ENCODE peak calls at places on chromosomes 11 and 22, in ten cellular contexts. Z is body of pancreas; I is CD8-positive, alpha-beta memory T cell; T is fibroblast of lung; N is HepG2; U is naive thymus-derived CD4-positive, alpha-beta T cell; M is kidney; R is prostate gland; Y is heart right ventricle; W is stomach. S is an unnamed sample.
A peak's percentile ranks its signal among the peaks of the same experiment; 100 is the strongest.

GRCh38 chr22:25829808-25830777 is 88.1 kb downstream of the MYO18B start:
- DNase-seq in Z (no peak), I (no peak), T (no peak), N (peak; percentile 53), U (no peak), M (no peak), R (no peak), Y (peak; percentile 31), W (no peak), S (no peak)

GRCh38 chr11:61059260-61059752 is 43.0 kb upstream of the CD5 start:
- DNase-seq in Z (no peak), I (no peak), T (no peak), N (no peak), U (no peak), M (no peak), R (no peak), Y (no peak), W (no peak), S (no peak)

GRCh38 chr11:96112192-96113099 is 188.5 kb upstream of the MTMR2 start:
- DNase-seq in Z (no peak), I (no peak), T (peak; percentile 36), N (no peak), U (no peak), M (no peak), R (no peak), Y (no peak), W (no peak), S (no peak)

GRCh38 chr11:88414385-88414861 is 76.9 kb upstream of the CTSC start:
- DNase-seq in Z (peak; percentile 32), I (no peak), T (peak; percentile 78), N (no peak), U (peak; percentile 31), M (no peak), R (no peak), Y (peak; percentile 67), W (no peak), S (peak; percentile 42)

GRCh38 chr11:78231962-78232459 is 43.3 kb downstream of the USP35 start:
- DNase-seq in Z (no peak), I (no peak), T (peak; percentile 80), N (no peak), U (no peak), M (no peak), R (no peak), Y (no peak), W (no peak), S (no peak)

GRCh38 chr22:17707526-17707925 is 66.7 kb downstream of the BID start:
- DNase-seq in Z (no peak), I (no peak), T (peak; percentile 20), N (no peak), U (no peak), M (no peak), R (no peak), Y (no peak), W (no peak), S (no peak)

GRCh38 chr11:117583063-117583801 is 213.8 kb downstream of the DSCAML1 start:
- DNase-seq in Z (no peak), I (no peak), T (no peak), N (no peak), U (no peak), M (peak; percentile 86), R (no peak), Y (peak; percentile 17), W (no peak), S (no peak)

GRCh38 chr11:19836666-19837065 is 124.0 kb downstream of the NAV2 start:
- DNase-seq in Z (no peak), I (no peak), T (no peak), N (no peak), U (no peak), M (no peak), R (no peak), Y (no peak), W (no peak), S (no peak)

GRCh38 chr11:43830928-43831440 is 49.6 kb upstream of the ALKBH3 start:
- DNase-seq in Z (no peak), I (no peak), T (peak; percentile 99), N (peak; percentile 82), U (no peak), M (no peak), R (no peak), Y (no peak), W (peak; percentile 25), S (no peak)

GRCh38 chr22:43078522-43078921 is 10.7 kb downstream of the TTLL1 start:
- DNase-seq in Z (no peak), I (no peak), T (no peak), N (peak; percentile 83), U (no peak), M (no peak), R (no peak), Y (no peak), W (no peak), S (no peak)

GRCh38 chr22:38863531-38864131 is 8.4 kb downstream of the CBX6 start:
- DNase-seq in Z (no peak), I (no peak), T (no peak), N (no peak), U (no peak), M (no peak), R (no peak), Y (no peak), W (no peak), S (no peak)

GRCh38 chr22:46922037-46922436 is 159.6 kb downstream of the TBC1D22A start:
- DNase-seq in Z (no peak), I (no peak), T (no peak), N (no peak), U (no peak), M (no peak), R (no peak), Y (no peak), W (no peak), S (no peak)

GRCh38 chr11:507727-508515 is 879 bp upstream of the RNH1 start:
- DNase-seq in Z (no peak), I (no peak), T (no peak), N (no peak), U (no peak), M (no peak), R (no peak), Y (no peak), W (no peak), S (no peak)

GRCh38 chr11:57269580-57270021 is 32.6 kb upstream of the APLNR start:
- DNase-seq in Z (no peak), I (no peak), T (no peak), N (no peak), U (no peak), M (peak; percentile 75), R (peak; percentile 54), Y (no peak), W (no peak), S (no peak)

GRCh38 chr11:1161410-1162152 is 3.8 kb downstream of the MUC5AC start:
- DNase-seq in Z (no peak), I (no peak), T (no peak), N (no peak), U (no peak), M (peak; percentile 71), R (no peak), Y (no peak), W (peak; percentile 27), S (no peak)

GRCh38 chr11:130087294-130087926 is 17.7 kb downstream of the APLP2 start:
- DNase-seq in Z (no peak), I (no peak), T (no peak), N (no peak), U (no peak), M (no peak), R (no peak), Y (no peak), W (no peak), S (no peak)
- H3K27ac ChIP-seq in Z (no peak overlapping the region), I (no peak overlapping the region), T (no peak overlapping the region), N (peak overlapping the region; percentile 18), U (no peak overlapping the region), M (no peak overlapping the region), R (no peak overlapping the region), Y (no peak overlapping the region), W (no peak overlapping the region), S (no peak overlapping the region)

DNA sequence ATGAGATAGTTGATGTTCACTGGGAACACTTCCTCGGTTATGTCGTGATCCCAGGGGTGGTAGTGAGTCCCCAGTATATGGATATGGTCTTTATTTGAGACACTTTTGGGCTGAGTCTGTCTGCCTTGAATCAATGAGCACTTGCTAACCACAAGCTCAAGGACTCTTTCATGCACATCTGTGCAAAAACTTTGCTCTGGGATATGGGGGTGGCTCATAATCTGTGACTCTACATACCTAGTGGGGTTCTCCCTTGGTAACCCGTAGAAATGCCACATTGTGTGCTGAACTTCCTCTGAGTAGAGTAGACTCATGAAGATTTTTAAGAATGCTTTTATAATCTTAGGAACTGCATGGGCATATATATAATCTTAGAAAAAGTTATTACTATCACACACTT is 69.3 kb downstream of the SWAP70 start:
- DNase-seq in Z (no peak), I (no peak), T (no peak), N (no peak), U (no peak), M (no peak), R (no peak), Y (no peak), W (no peak), S (no peak)
- H3K36me3 ChIP-seq in Z (no peaks in the 10 kb centered on the region), I (no peaks in the 10 kb centered on the region), T (peaks cover 15% of the 10 kb centered on the region), N (peaks cover 26% of the 10 kb centered on the region), U (no peaks in the 10 kb centered on the region), M (peaks cover 15% of the 10 kb centered on the region), R (no peaks in the 10 kb centered on the region), Y (peaks cover 94% of the 10 kb centered on the region), W (peaks cover 59% of the 10 kb centered on the region), S (no peaks in the 10 kb centered on the region)

DNA sequence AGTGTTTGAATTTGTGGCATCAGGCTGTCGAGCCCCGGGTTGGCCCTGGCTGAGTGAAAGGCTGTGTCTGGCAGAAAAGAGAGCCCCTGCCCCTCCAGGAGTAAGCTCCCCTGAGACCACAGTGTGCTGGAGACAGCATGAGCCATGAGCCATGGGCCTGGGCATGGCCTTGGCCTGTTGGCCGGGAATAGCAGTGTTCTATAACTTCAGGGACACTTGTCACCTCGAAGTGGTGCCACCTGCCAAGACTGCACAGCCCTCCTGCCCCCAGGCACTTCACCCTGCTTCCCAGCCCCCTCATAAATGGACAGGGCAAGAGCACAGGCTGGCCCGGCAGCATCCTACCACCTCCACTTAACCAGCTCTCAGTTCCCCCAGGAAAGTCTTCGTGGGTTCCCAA is 20.7 kb upstream of the SUSD2 start:
- DNase-seq in Z (no peak), I (no peak), T (no peak), N (no peak), U (no peak), M (no peak), R (no peak), Y (no peak), W (no peak), S (no peak)
- H3K4me3 ChIP-seq in Z (no peak overlapping the region), I (no peak overlapping the region), T (no peak overlapping the region), N (no peak overlapping the region), U (no peak overlapping the region), M (no peak overlapping the region), R (no peak overlapping the region), Y (no peak overlapping the region), W (no peak overlapping the region), S (no peak overlapping the region)

DNA sequence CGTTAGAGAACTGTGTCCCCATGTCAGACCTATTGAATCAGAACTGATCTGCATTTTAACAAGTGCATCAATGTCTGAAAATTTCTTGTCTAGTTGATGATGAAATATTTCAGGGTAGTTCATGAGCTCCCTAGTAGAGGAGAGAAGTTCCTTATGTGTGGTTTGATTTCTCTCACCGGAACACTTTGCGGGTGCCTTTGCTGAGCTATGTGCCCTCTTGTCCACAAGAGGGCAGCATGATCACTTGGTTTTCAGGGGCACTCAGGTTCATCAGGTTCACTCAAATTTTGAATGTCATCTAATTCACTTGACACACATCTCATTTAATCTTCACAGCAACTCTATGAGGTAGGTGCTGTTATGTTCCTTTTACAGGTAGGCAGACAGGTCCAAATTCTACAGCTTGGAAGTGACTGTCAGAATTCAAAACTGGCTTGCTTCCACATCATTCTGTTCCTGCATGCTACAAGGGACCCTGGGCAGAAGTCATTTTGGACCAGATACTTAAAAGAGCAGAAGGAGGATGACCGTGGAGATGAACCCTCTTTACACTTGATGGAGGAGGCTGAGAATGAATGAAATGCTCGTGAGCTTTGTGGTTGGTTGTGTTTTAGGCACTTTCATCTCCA is 55.6 kb downstream of the P4HA3 start:
- DNase-seq in Z (peak; percentile 55), I (peak; percentile 25), T (peak; percentile 75), N (peak; percentile 42), U (peak; percentile 59), M (no peak), R (peak; percentile 48), Y (peak; percentile 47), W (peak; percentile 57), S (peak; percentile 61)
- H3K27ac ChIP-seq in Z (no peak overlapping the region), I (no peak overlapping the region), T (no peak overlapping the region), N (no peak overlapping the region), U (no peak overlapping the region), M (no peak overlapping the region), R (no peak overlapping the region), Y (no peak overlapping the region), W (no peak overlapping the region), S (no peak overlapping the region)

S was measured in testis.